ENCODE peak calls at places on chromosome 18, in four cellular contexts. One of them, this sample, is unnamed.

GRCh38 chr18:51425475-51425874 is 228.0 kb upstream of the MEX3C start:
- DNase-seq in body of pancreas: no peak
- DNase-seq in GM12892: no peak
- DNase-seq in heart left ventricle: no peak
- DNase-seq in this sample: no peak

GRCh38 chr18:57107141-57107832 is 39.6 kb upstream of the BOD1L2 start:
- DNase-seq in body of pancreas: no peak
- DNase-seq in GM12892: no peak
- DNase-seq in heart left ventricle: no peak
- DNase-seq in this sample: peak

GRCh38 chr18:55252053-55252675 is 292.9 kb upstream of the CCDC68 start:
- DNase-seq in body of pancreas: no peak
- DNase-seq in GM12892: no peak
- DNase-seq in heart left ventricle: no peak
- DNase-seq in this sample: peak

GRCh38 chr18:62991389-62991788 is 276.0 kb downstream of the PHLPP1 start:
- DNase-seq in body of pancreas: no peak
- DNase-seq in GM12892: no peak
- DNase-seq in heart left ventricle: no peak
- DNase-seq in this sample: no peak

GRCh38 chr18:62384610-62385097 is 59.5 kb downstream of the TNFRSF11A start:
- DNase-seq in body of pancreas: no peak
- DNase-seq in GM12892: no peak
- DNase-seq in heart left ventricle: no peak
- DNase-seq in this sample: no peak

GRCh38 chr18:54102123-54102522 is 122.3 kb downstream of the MBD2 start:
- DNase-seq in body of pancreas: no peak
- DNase-seq in GM12892: no peak
- DNase-seq in heart left ventricle: no peak
- DNase-seq in this sample: no peak

GRCh38 chr18:389658-390357 is 110.7 kb downstream of the COLEC12 start:
- DNase-seq in body of pancreas: no peak
- DNase-seq in GM12892: no peak
- DNase-seq in heart left ventricle: no peak
- DNase-seq in this sample: no peak

GRCh38 chr18:13048061-13048605 is 57.0 kb downstream of the CEP192 start:
- DNase-seq in body of pancreas: no peak
- DNase-seq in GM12892: no peak
- DNase-seq in heart left ventricle: no peak
- DNase-seq in this sample: no peak

GRCh38 chr18:50973367-50974126 is 5.7 kb downstream of the ELAC1 start:
- DNase-seq in body of pancreas: peak
- DNase-seq in GM12892: no peak
- DNase-seq in heart left ventricle: no peak
- DNase-seq in this sample: no peak

GRCh38 chr18:23798249-23798648 is 109.0 kb downstream of the LAMA3 start:
- DNase-seq in body of pancreas: no peak
- DNase-seq in GM12892: no peak
- DNase-seq in heart left ventricle: no peak
- DNase-seq in this sample: no peak

GRCh38 chr18:45910405-45911023 is 56.6 kb downstream of the EPG5 start:
- DNase-seq in body of pancreas: peak
- DNase-seq in GM12892: peak
- DNase-seq in heart left ventricle: no peak
- DNase-seq in this sample: peak

GRCh38 chr18:8153887-8154583 is 455.2 kb upstream of the RAB12 start:
- DNase-seq in body of pancreas: no peak
- DNase-seq in GM12892: no peak
- DNase-seq in heart left ventricle: no peak
- DNase-seq in this sample: no peak

GRCh38 chr18:24016643-24017042 is 2.1 kb downstream of the TTC39C start:
- DNase-seq in body of pancreas: no peak
- DNase-seq in GM12892: no peak
- DNase-seq in heart left ventricle: no peak
- DNase-seq in this sample: no peak

GRCh38 chr18:23871410-23871809 is 143.1 kb upstream of the TTC39C start:
- DNase-seq in body of pancreas: no peak
- DNase-seq in GM12892: no peak
- DNase-seq in heart left ventricle: peak
- DNase-seq in this sample: no peak

GRCh38 chr18:11995445-11996189 is 14.3 kb downstream of the IMPA2 start:
- DNase-seq in body of pancreas: peak
- DNase-seq in GM12892: peak
- DNase-seq in heart left ventricle: peak
- DNase-seq in this sample: peak

GRCh38 chr18:63158676-63159291 is 160.8 kb downstream of the BCL2 start:
- DNase-seq in body of pancreas: no peak
- DNase-seq in GM12892: no peak
- DNase-seq in heart left ventricle: no peak
- DNase-seq in this sample: no peak

GRCh38 chr18:75068682-75069435 is 140.1 kb downstream of the PTGR3 start:
- DNase-seq in body of pancreas: no peak
- DNase-seq in GM12892: no peak
- DNase-seq in heart left ventricle: no peak
- DNase-seq in this sample: no peak

GRCh38 chr18:42174909-42175308 is 219.9 kb downstream of the PIK3C3 start:
- DNase-seq in body of pancreas: no peak
- DNase-seq in GM12892: no peak
- DNase-seq in heart left ventricle: no peak
- DNase-seq in this sample: no peak

GRCh38 chr18:49024408-49024807 is 73.6 kb upstream of the SMAD7 start:
- DNase-seq in body of pancreas: no peak
- DNase-seq in GM12892: no peak
- DNase-seq in heart left ventricle: no peak
- DNase-seq in this sample: no peak

GRCh38 chr18:45167631-45168225 is 447.5 kb upstream of the SLC14A2 start:
- DNase-seq in body of pancreas: no peak
- DNase-seq in GM12892: no peak
- DNase-seq in heart left ventricle: no peak
- DNase-seq in this sample: no peak

GRCh38 chr18:23693849-23694248 is 4.6 kb downstream of the LAMA3 start:
- DNase-seq in body of pancreas: no peak
- DNase-seq in GM12892: no peak
- DNase-seq in heart left ventricle: no peak
- DNase-seq in this sample: no peak

GRCh38 chr18:73060666-73061270 is 193.0 kb upstream of the NETO1 start:
- DNase-seq in body of pancreas: no peak
- DNase-seq in GM12892: no peak
- DNase-seq in heart left ventricle: no peak
- DNase-seq in this sample: no peak

GRCh38 chr18:29840101-29840500 is 1202.4 kb downstream of the DSC3 start:
- DNase-seq in body of pancreas: no peak
- DNase-seq in GM12892: no peak
- DNase-seq in heart left ventricle: no peak
- DNase-seq in this sample: no peak

GRCh38 chr18:56200381-56200831 is 438.0 kb downstream of the TXNL1 start:
- DNase-seq in body of pancreas: no peak
- DNase-seq in GM12892: no peak
- DNase-seq in heart left ventricle: no peak
- DNase-seq in this sample: no peak

GRCh38 chr18:48193521-48194251 is 215.5 kb downstream of the ZBTB7C start:
- DNase-seq in body of pancreas: no peak
- DNase-seq in GM12892: no peak
- DNase-seq in heart left ventricle: no peak
- DNase-seq in this sample: no peak

GRCh38 chr18:2070636-2071035 is 500.7 kb downstream of the METTL4 start:
- DNase-seq in body of pancreas: peak
- DNase-seq in GM12892: no peak
- DNase-seq in heart left ventricle: no peak
- DNase-seq in this sample: no peak

GRCh38 chr18:48674198-48674721 is 135.4 kb downstream of the CTIF start:
- DNase-seq in body of pancreas: no peak
- DNase-seq in GM12892: no peak
- DNase-seq in heart left ventricle: no peak
- DNase-seq in this sample: no peak

GRCh38 chr18:63433349-63433866 is 11.1 kb upstream of the VPS4B start:
- DNase-seq in body of pancreas: no peak
- DNase-seq in GM12892: no peak
- DNase-seq in heart left ventricle: no peak
- DNase-seq in this sample: no peak

GRCh38 chr18:42559292-42559691 is 556.2 kb downstream of the RIT2 start:
- DNase-seq in body of pancreas: no peak
- DNase-seq in GM12892: no peak
- DNase-seq in heart left ventricle: no peak
- DNase-seq in this sample: no peak

GRCh38 chr18:55264108-55264507 is 304.8 kb upstream of the CCDC68 start:
- DNase-seq in body of pancreas: no peak
- DNase-seq in GM12892: no peak
- DNase-seq in heart left ventricle: no peak
- DNase-seq in this sample: no peak

GRCh38 chr18:23324056-23324811 is 128.9 kb upstream of the RIOK3 start:
- DNase-seq in body of pancreas: no peak
- DNase-seq in GM12892: no peak
- DNase-seq in heart left ventricle: no peak
- DNase-seq in this sample: no peak

GRCh38 chr18:77557030-77557429 is 307.4 kb downstream of the GALR1 start:
- DNase-seq in body of pancreas: no peak
- DNase-seq in GM12892: no peak
- DNase-seq in heart left ventricle: no peak
- DNase-seq in this sample: no peak

GRCh38 chr18:54734059-54734458 is 94.2 kb upstream of the RAB27B start:
- DNase-seq in body of pancreas: no peak
- DNase-seq in GM12892: no peak
- DNase-seq in heart left ventricle: no peak
- DNase-seq in this sample: no peak

GRCh38 chr18:42517896-42518295 is 562.9 kb downstream of the PIK3C3 start:
- DNase-seq in body of pancreas: no peak
- DNase-seq in GM12892: no peak
- DNase-seq in heart left ventricle: no peak
- DNase-seq in this sample: no peak

GRCh38 chr18:53689886-53690285 is 534.6 kb downstream of the MBD2 start:
- DNase-seq in body of pancreas: no peak
- DNase-seq in GM12892: no peak
- DNase-seq in heart left ventricle: no peak
- DNase-seq in this sample: no peak

GRCh38 chr18:79393626-79394401 is 1.9 kb upstream of the NFATC1 start:
- DNase-seq in body of pancreas: peak
- DNase-seq in GM12892: no peak
- DNase-seq in heart left ventricle: peak
- DNase-seq in this sample: peak
- TF ChIP-seq POLR2A in body of pancreas: no peak
- TF ChIP-seq POLR2A in GM12892: no peak
- TF ChIP-seq POLR2A in heart left ventricle: peak
- TF ChIP-seq POLR2A in this sample: peak

GRCh38 chr18:35501369-35501768 is 3.6 kb upstream of the INO80C start:
- DNase-seq in body of pancreas: no peak
- DNase-seq in GM12892: no peak
- DNase-seq in heart left ventricle: no peak
- DNase-seq in this sample: no peak
- TF ChIP-seq POLR2A in body of pancreas: no peak
- TF ChIP-seq POLR2A in GM12892: no peak
- TF ChIP-seq POLR2A in heart left ventricle: no peak
- TF ChIP-seq POLR2A in this sample: no peak

DNA sequence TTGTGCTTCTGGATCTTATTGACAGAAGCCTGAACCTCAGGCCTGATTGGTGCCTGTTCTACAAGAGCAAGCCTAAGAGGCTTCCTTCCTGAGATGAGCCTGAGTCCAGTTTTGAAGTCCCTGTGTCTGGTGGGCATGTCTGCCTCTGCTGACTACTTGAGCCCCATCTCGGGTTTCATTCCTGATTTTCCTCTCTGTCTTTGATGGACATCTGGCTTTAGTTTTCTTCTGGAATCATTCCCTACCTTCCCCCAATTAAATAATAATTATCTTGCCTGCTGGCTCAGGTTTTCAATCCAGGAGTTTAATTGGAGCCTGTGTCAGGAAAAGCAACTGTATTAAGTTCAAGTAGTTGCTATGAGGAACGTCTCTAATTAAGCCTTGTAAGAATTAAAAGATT is 135.5 kb upstream of the MC4R start:
- DNase-seq in body of pancreas: no peak
- DNase-seq in GM12892: no peak
- DNase-seq in heart left ventricle: no peak
- DNase-seq in this sample: no peak
- TF ChIP-seq POLR2A in body of pancreas: no peak
- TF ChIP-seq POLR2A in GM12892: no peak
- TF ChIP-seq POLR2A in heart left ventricle: no peak
- TF ChIP-seq POLR2A in this sample: no peak

GRCh38 chr18:76494541-76495403 is at the start of gene ZNF516:
- DNase-seq in body of pancreas: peak
- DNase-seq in GM12892: no peak
- DNase-seq in heart left ventricle: peak
- DNase-seq in this sample: peak

GRCh38 chr18:76494181-76494540 is 881 bp downstream of the ZNF516 start:
- DNase-seq in body of pancreas: peak
- DNase-seq in GM12892: no peak
- DNase-seq in heart left ventricle: peak
- DNase-seq in this sample: peak

GRCh38 chr18:76498064-76498463 is 3.0 kb upstream of the ZNF516 start:
- DNase-seq in body of pancreas: no peak
- DNase-seq in GM12892: no peak
- DNase-seq in heart left ventricle: no peak
- DNase-seq in this sample: no peak

GRCh38 chr18:76499021-76499420 is 4.0 kb upstream of the ZNF516 start:
- DNase-seq in body of pancreas: no peak
- DNase-seq in GM12892: no peak
- DNase-seq in heart left ventricle: no peak
- DNase-seq in this sample: no peak

DNA sequence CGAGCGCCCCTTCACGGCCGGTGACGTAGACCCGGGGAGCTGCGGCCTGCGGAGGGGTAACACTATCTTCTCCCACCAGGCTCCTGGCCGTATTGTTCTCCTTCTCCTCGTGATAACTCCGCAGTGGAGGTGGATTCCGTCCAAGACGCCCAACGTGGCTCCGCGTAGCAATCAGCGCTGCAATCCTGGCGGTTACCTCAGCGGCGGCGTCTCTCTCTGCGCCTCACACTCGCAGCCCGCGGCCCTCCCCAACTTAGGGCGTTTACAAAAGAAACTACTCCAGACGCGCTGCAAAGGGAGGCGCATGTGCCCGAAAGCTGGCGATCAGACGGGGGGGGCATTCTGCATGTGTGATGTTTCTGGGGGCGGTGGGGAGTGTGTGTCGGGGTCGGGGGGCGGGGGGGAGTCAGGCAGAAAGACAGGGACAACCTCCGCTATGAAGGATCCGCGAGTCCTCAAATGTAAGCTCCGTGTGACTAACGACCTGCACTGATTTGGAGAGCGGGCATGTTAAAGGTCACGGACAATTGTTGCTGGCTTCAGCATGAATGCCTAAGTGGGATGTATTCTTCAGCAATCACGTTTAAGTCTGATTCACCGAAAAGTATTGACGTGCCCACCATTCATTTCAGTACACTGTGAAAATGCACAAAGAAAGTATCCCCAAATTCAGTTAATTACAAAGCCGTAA is 1.3 kb upstream of the ZNF516 start:
- DNase-seq in body of pancreas: peak
- DNase-seq in GM12892: no peak
- DNase-seq in heart left ventricle: peak
- DNase-seq in this sample: peak
- TF ChIP-seq POLR2A in body of pancreas: no peak
- TF ChIP-seq POLR2A in GM12892: no peak
- TF ChIP-seq POLR2A in heart left ventricle: no peak
- TF ChIP-seq POLR2A in this sample: no peak

GRCh38 chr18:76495435-76496199 is 575 bp upstream of the ZNF516 start:
- DNase-seq in body of pancreas: peak
- DNase-seq in GM12892: no peak
- DNase-seq in heart left ventricle: peak
- DNase-seq in this sample: peak
- TF ChIP-seq POLR2A in body of pancreas: no peak
- TF ChIP-seq POLR2A in GM12892: no peak
- TF ChIP-seq POLR2A in heart left ventricle: no peak
- TF ChIP-seq POLR2A in this sample: peak